ENCODE peak calls at places on chromosomes 11 and 22, in six cellular contexts. B is IMR-90, T is thoracic aorta, E is AG04449, V is aorta, N is HCT116. K is an unnamed sample.

GRCh38 chr11:120306519-120307242 is 18.4 kb upstream of the TLCD5 start:
- DNase-seq in T (no peak), V (peak; percentile 72), B (peak; percentile 91), E (peak; percentile 50), N (peak; percentile 70), K (peak; percentile 69)

GRCh38 chr11:69646493-69647201 is 5.7 kb downstream of the CCND1 start:
- DNase-seq in B (no peak), V (no peak), N (no peak), T (no peak), E (no peak), K (no peak)

GRCh38 chr11:25910090-25910489 is 421.8 kb upstream of the ANO3 start:
- DNase-seq in N (no peak), T (no peak), V (no peak), B (no peak), E (no peak), K (no peak)

GRCh38 chr11:33687733-33688479 is 12.7 kb downstream of the C11orf91 start:
- DNase-seq in T (no peak), E (no peak), V (no peak), N (peak; percentile 60), B (peak; percentile 78), K (no peak)

GRCh38 chr11:25377466-25377865 is 880.6 kb downstream of the LUZP2 start:
- DNase-seq in B (no peak), T (no peak), V (no peak), E (no peak), N (no peak), K (no peak)

GRCh38 chr11:132610216-132610615 is 922.1 kb downstream of the OPCML start:
- DNase-seq in N (no peak), T (no peak), E (no peak), B (peak; percentile 85), V (no peak), K (no peak)

GRCh38 chr11:91248199-91248807 is 976.3 kb upstream of the FAT3 start:
- DNase-seq in B (peak; percentile 53), V (no peak), E (no peak), N (peak; percentile 4), T (no peak), K (peak; percentile 31)

GRCh38 chr11:109027851-109028250 is 363.0 kb downstream of the DDX10 start:
- DNase-seq in B (no peak), V (no peak), N (no peak), E (no peak), T (no peak), K (no peak)

GRCh38 chr11:74094393-74094792 is 76.4 kb downstream of the C2CD3 start:
- DNase-seq in N (no peak), V (no peak), E (no peak), B (no peak), T (no peak), K (no peak)

GRCh38 chr11:133693110-133693509 is 152.2 kb downstream of the SPATA19 start:
- DNase-seq in B (no peak), V (no peak), T (no peak), E (no peak), N (no peak), K (no peak)

GRCh38 chr11:110026823-110027626 is 66.2 kb upstream of the ZC3H12C start:
- DNase-seq in T (no peak), N (no peak), B (peak; percentile 15), V (peak; percentile 63), E (no peak), K (no peak)

GRCh38 chr22:35451602-35452001 is 51.7 kb downstream of the MCM5 start:
- DNase-seq in N (no peak), B (no peak), V (no peak), E (no peak), T (no peak), K (no peak)

GRCh38 chr22:43507235-43507634 is 95.4 kb downstream of the MPPED1 start:
- DNase-seq in V (no peak), B (no peak), N (no peak), E (no peak), T (no peak), K (no peak)

GRCh38 chr11:75400110-75400865 is 970 bp downstream of the RPS3 start:
- DNase-seq in N (no peak), E (no peak), B (peak; percentile 14), V (no peak), T (no peak), K (no peak)

GRCh38 chr22:24427500-24428164 is at the start of gene ADORA2A:
- DNase-seq in B (no peak), V (peak; percentile 80), T (no peak), N (no peak), E (no peak), K (peak; percentile 67)
- H3K4me3 ChIP-seq in B (no peak within 1 kb of the TSS), V (no peak within 1 kb of the TSS), T (no peak within 1 kb of the TSS), N (no peak within 1 kb of the TSS), E (no peak within 1 kb of the TSS), K (no peak within 1 kb of the TSS)

GRCh38 chr11:94888204-94888603 is 85.2 kb downstream of the CWC15 start:
- DNase-seq in V (no peak), T (no peak), B (no peak), E (no peak), N (no peak), K (no peak)

GRCh38 chr11:94884322-94884721 is 89.0 kb downstream of the CWC15 start:
- DNase-seq in T (no peak), N (no peak), V (no peak), B (no peak), E (no peak), K (no peak)

GRCh38 chr11:94885133-94885532 is 88.2 kb downstream of the CWC15 start:
- DNase-seq in N (no peak), E (no peak), V (no peak), B (no peak), T (no peak), K (no peak)

GRCh38 chr11:94883878-94884277 is 89.5 kb downstream of the CWC15 start:
- DNase-seq in E (no peak), T (no peak), V (no peak), N (no peak), B (no peak), K (no peak)

DNA sequence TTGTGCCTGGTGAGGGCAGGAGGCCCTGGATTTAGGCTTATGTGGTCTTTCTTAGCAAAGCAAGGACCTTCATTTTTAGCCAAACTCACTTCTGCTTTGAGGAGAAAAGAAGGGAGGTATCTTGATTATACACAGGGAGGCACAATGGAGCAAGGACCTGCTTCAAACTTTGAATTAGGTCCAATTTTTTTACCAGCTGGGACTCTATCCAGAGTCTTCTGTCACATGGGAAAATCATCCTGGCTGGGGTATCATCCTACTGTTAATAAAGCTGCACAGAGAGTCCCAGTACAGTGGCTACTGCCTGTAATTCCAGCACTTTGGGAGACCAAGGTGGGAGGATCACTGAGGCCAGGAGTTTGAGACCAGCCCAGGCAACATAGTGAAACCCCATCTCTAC is 87.8 kb downstream of the CWC15 start:
- DNase-seq in E (no peak), T (no peak), N (no peak), V (no peak), B (no peak), K (no peak)
- H3K4me3 ChIP-seq in E (no peak overlapping the region), T (no peak overlapping the region), N (no peak overlapping the region), V (no peak overlapping the region), B (no peak overlapping the region), K (no peak overlapping the region)

GRCh38 chr22:46539169-46539568 is 1.7 kb upstream of the CELSR1 start:
- DNase-seq in N (no peak), T (no peak), V (no peak), E (no peak), B (no peak), K (no peak)
- H3K4me3 ChIP-seq in N (peak overlapping the region; percentile 64), T (no peak overlapping the region), V (no peak overlapping the region), E (no peak overlapping the region), B (no peak overlapping the region), K (peak overlapping the region; percentile 70)

GRCh38 chr22:18970948-18971315 is 34.8 kb upstream of the PRODH start:
- DNase-seq in B (no peak), E (no peak), T (no peak), N (no peak), V (no peak), K (no peak)
- H3K4me3 ChIP-seq in B (no peak overlapping the region), E (no peak overlapping the region), T (peak overlapping the region; percentile 65), N (peak overlapping the region; percentile 78), V (peak overlapping the region; percentile 30), K (peak overlapping the region; percentile 71)

DNA sequence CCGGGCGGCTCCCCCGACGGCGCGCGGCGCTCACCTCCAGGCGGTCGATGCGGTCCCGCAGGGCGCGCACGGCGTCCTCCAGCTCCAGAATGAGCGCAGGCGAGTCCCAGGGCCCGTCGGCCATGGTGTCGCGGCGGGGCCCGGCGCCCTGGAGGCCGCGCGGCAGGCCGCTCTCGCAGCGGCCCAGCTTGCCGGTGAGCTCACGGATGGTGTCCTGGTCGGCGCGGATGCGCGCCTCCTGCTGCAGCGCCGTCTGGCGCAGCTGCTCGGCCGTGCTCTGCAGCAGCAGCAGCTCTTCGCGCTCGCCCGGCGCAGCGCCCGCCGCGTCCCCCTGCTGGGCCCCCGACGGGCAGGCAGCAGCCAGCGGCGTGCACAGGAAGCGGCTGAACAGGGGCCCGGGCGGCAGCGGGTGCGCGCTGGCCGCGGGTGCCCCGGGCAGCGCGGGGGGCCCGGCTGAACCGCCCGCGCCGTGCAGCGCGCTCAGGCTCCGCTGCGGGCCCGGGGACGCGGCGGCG is 570 bp downstream of the NPTXR start:
- DNase-seq in V (peak; percentile 67), B (peak; percentile 81), T (no peak), E (no peak), N (no peak), K (peak; percentile 38)
- H3K4me3 ChIP-seq in V (peak overlapping the region; percentile 55), B (peak overlapping the region; percentile 41), T (peak overlapping the region; percentile 85), E (peak overlapping the region; percentile 46), N (peak overlapping the region; percentile 64), K (peak overlapping the region; percentile 48)

DNA sequence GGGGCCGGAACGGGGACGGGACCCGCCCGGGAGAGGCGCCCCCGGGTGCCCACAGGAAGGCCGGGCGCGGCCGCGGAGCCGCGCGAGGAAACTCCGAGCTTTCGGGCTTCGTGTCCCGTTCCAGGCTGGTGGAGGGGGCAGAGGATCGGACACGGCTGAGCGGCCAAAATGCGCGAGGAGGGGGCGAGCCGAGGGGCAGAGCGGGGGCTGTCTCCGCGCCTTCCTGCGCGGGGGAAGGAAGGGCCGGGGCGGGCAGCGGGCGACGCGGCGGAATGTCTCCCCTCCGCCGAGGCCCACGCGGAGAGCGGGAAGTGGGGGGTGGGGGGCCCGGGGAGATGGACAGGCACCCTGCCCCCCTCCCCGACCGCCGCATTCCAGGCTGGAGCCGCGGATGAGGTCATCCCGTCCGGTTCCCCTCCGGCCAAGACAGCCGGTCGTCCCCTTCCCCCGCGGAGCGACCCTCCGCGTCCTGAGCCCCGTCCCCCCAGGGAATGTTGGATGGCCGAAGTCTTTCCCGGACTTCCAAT is 465 bp downstream of the CDC42EP1 start:
- DNase-seq in N (no peak), V (peak; percentile 77), E (no peak), T (no peak), B (peak; percentile 53), K (no peak)
- H3K4me3 ChIP-seq in N (peak overlapping the region; percentile 82), V (peak overlapping the region; percentile 86), E (peak overlapping the region; percentile 82), T (peak overlapping the region; percentile 95), B (peak overlapping the region; percentile 82), K (peak overlapping the region; percentile 97)

GRCh38 chr11:9380773-9381172 is 3.7 kb upstream of the IPO7 start:
- DNase-seq in N (no peak), E (no peak), V (no peak), T (no peak), B (no peak), K (no peak)

GRCh38 chr11:9386901-9387300 is 2.4 kb downstream of the IPO7 start:
- DNase-seq in B (no peak), N (no peak), T (no peak), E (no peak), V (no peak), K (no peak)

GRCh38 chr11:9385288-9385902 is 943 bp downstream of the IPO7 start:
- DNase-seq in E (no peak), N (no peak), V (no peak), T (no peak), B (no peak), K (peak; percentile 59)

GRCh38 chr11:9384535-9385287 is at the start of gene IPO7:
- DNase-seq in E (no peak), B (peak; percentile 92), T (peak; percentile 63), N (peak; percentile 80), V (peak; percentile 95), K (peak; percentile 90)

GRCh38 chr11:9386086-9386485 is 1.6 kb downstream of the IPO7 start:
- DNase-seq in V (no peak), B (no peak), E (no peak), T (no peak), N (no peak), K (no peak)
- H3K4me3 ChIP-seq in V (peak overlapping the region; percentile 76), B (peak overlapping the region; percentile 73), E (peak overlapping the region; percentile 87), T (peak overlapping the region; percentile 90), N (peak overlapping the region; percentile 97), K (peak overlapping the region; percentile 99)

K was measured in stomach.